ENCODE peak calls at places on chromosomes 7 and 10, in ten cellular contexts. O is IMR-90, V is brain microvascular endothelial cell, Y is colonic mucosa, E is lower lobe of right lung, Q is PC-9, L is esophagus muscularis mucosa, K is lung, P is kidney, F is AG04450. G is an unnamed sample.

GRCh38 chr10:22740180-22740579 is 25.8 kb upstream of the PIP4K2A start:
- DNase-seq in O (peak; percentile 35), V (peak; percentile 17), Y (no peak), E (no peak), Q (no peak), L (no peak), K (no peak), P (no peak), F (no peak), G (no peak)

GRCh38 chr7:140625908-140626868 is 14.4 kb downstream of the DENND2A start:
- DNase-seq in O (peak; percentile 100), V (peak; percentile 85), Y (peak; percentile 68), E (peak; percentile 64), Q (peak; percentile 98), L (peak; percentile 97), K (peak; percentile 66), P (peak; percentile 94), F (peak; percentile 99), G (peak; percentile 70)

GRCh38 chr10:24910574-24910973 is 41.8 kb downstream of the PRTFDC1 start:
- DNase-seq in O (no peak), V (no peak), Y (no peak), E (no peak), Q (no peak), L (no peak), K (no peak), P (no peak), F (no peak), G (no peak)

GRCh38 chr7:106659369-106659962 is 1.5 kb downstream of the CCDC71L start:
- DNase-seq in O (peak; percentile 18), V (no peak), Y (no peak), E (no peak), Q (peak; percentile 39), L (no peak), K (no peak), P (no peak), F (no peak), G (peak; percentile 6)

GRCh38 chr10:31157125-31157983 is 125.7 kb upstream of the ZNF438 start:
- DNase-seq in O (peak; percentile 85), V (no peak), Y (no peak), E (no peak), Q (no peak), L (peak; percentile 90), K (no peak), P (peak; percentile 74), F (peak; percentile 48), G (no peak)

GRCh38 chr10:14578060-14578952 is 196.4 kb downstream of the FAM107B start:
- DNase-seq in O (peak; percentile 68), V (peak; percentile 90), Y (no peak), E (no peak), Q (peak; percentile 97), L (no peak), K (no peak), P (no peak), F (no peak), G (peak; percentile 80)

GRCh38 chr10:50991496-50992355 is 82.6 kb upstream of the PRKG1 start:
- DNase-seq in O (peak; percentile 67), V (peak; percentile 59), Y (peak; percentile 73), E (peak; percentile 56), Q (no peak), L (no peak), K (peak; percentile 58), P (peak; percentile 93), F (no peak), G (no peak)

GRCh38 chr10:8628351-8628750 is 573.9 kb downstream of the GATA3 start:
- DNase-seq in O (no peak), V (no peak), Y (no peak), E (no peak), Q (peak; percentile 97), L (no peak), K (no peak), P (no peak), F (no peak), G (peak; percentile 2)

GRCh38 chr7:33423646-33424020 is 294.3 kb downstream of the BBS9 start:
- DNase-seq in O (no peak), V (no peak), Y (peak; percentile 28), E (no peak), Q (no peak), L (no peak), K (no peak), P (no peak), F (no peak), G (peak; percentile 13)

GRCh38 chr7:17274551-17275245 is 23.8 kb upstream of the AHR start:
- DNase-seq in O (peak; percentile 48), V (peak; percentile 77), Y (no peak), E (no peak), Q (no peak), L (no peak), K (no peak), P (no peak), F (no peak), G (peak; percentile 97)

GRCh38 chr10:72810976-72811375 is 82.6 kb upstream of the OIT3 start:
- DNase-seq in O (no peak), V (no peak), Y (no peak), E (no peak), Q (no peak), L (no peak), K (no peak), P (no peak), F (no peak), G (no peak)

GRCh38 chr7:33109758-33110238 is 594 bp upstream of the RP9 start:
- DNase-seq in O (peak; percentile 39), V (peak; percentile 35), Y (no peak), E (no peak), Q (no peak), L (no peak), K (no peak), P (no peak), F (no peak), G (peak; percentile 41)

GRCh38 chr10:111146025-111146640 is 69.3 kb downstream of the ADRA2A start:
- DNase-seq in O (no peak), V (no peak), Y (no peak), E (no peak), Q (no peak), L (peak; percentile 70), K (no peak), P (no peak), F (no peak), G (no peak)

GRCh38 chr10:96269438-96270300 is 1.7 kb downstream of the BLNK start:
- DNase-seq in O (no peak), V (no peak), Y (peak; percentile 68), E (no peak), Q (no peak), L (peak; percentile 37), K (no peak), P (no peak), F (no peak), G (no peak)

GRCh38 chr10:96268341-96268909 is 2.9 kb downstream of the BLNK start:
- DNase-seq in O (no peak), V (no peak), Y (no peak), E (no peak), Q (no peak), L (no peak), K (no peak), P (no peak), F (no peak), G (no peak)

GRCh38 chr10:96272256-96272985 is 1.1 kb upstream of the BLNK start:
- DNase-seq in O (no peak), V (no peak), Y (peak; percentile 55), E (no peak), Q (no peak), L (no peak), K (no peak), P (no peak), F (no peak), G (no peak)

GRCh38 chr10:96271017-96271815 is at the start of gene BLNK:
- DNase-seq in O (peak; percentile 33), V (no peak), Y (peak; percentile 80), E (peak; percentile 87), Q (peak; percentile 44), L (no peak), K (peak; percentile 91), P (peak; percentile 83), F (peak; percentile 3), G (no peak)

GRCh38 chr10:96270564-96270963 is 805 bp downstream of the BLNK start:
- DNase-seq in O (no peak), V (no peak), Y (peak; percentile 26), E (no peak), Q (no peak), L (no peak), K (no peak), P (no peak), F (no peak), G (no peak)
- H3K27ac ChIP-seq in O (no peak overlapping the region), V (no peak overlapping the region), Y (peak overlapping the region; percentile 92), E (peak overlapping the region; percentile 77), Q (no peak overlapping the region), L (no peak overlapping the region), K (no peak overlapping the region), P (peak overlapping the region; percentile 65), F (no peak overlapping the region), G (no peak overlapping the region)

DNA sequence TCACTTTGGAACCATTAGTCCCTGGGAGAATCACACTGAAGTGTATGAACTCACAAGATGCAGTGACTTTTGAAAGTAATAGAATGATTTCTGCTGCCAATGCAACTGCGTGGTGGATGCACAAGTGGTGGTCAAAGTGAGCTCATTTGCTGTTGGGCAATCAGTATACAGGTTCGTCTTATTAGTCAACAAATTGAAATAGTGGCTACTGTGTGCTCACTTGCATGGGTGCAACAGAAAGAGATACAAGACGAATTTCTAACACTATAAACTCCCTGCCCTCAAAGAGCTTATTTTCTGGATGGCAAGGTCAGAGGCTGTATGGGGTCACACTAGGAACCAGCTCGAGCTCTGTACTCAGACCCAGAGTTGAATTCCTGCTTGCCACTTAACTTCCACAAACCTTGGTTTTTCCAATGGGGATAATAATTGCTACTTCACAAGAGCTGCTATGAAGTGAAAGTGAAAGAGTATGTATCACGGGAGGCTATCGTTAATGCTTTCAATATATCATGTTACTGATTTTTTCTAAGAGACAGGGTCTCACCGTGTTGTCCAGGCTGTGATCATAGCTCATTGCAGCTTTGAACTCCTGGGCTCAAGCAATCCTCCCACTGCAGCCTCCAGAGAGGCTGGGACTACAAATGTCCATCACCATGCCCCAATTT is 8.3 kb upstream of the BCL7B start:
- DNase-seq in O (no peak), V (no peak), Y (no peak), E (no peak), Q (no peak), L (no peak), K (no peak), P (no peak), F (no peak), G (no peak)
- H3K4me3 ChIP-seq in O (no peak overlapping the region), V (no peak overlapping the region), Y (peak overlapping the region; percentile 28), E (peak overlapping the region; percentile 44), Q (no peak overlapping the region), L (peak overlapping the region; percentile 7), K (no peak overlapping the region), P (peak overlapping the region; percentile 54), F (no peak overlapping the region), G (peak overlapping the region; percentile 22)

DNA sequence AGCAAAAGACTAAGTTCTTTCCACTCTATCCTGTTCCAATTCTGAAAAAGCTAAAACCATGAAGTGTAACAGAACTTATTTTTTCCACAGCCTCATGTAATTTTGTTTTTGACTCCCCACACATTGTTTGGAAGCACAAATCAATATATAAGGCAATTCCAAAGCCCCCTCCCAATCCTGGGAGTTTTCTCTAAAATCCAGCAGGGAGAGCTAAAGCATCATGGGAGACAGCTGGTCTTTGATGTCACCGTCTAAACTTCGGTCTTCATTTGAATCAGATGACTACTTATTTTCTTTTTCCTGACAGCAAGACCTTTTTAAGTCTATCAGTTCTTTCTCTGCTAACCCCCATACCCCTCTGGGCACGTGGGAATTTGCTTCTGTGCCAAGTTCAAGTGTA is 33.3 kb upstream of the PON1 start:
- DNase-seq in O (no peak), V (no peak), Y (no peak), E (no peak), Q (no peak), L (no peak), K (no peak), P (no peak), F (no peak), G (peak; percentile 12)
- TF ChIP-seq CTCF in O (peak; percentile 27), V (peak; percentile 33), Y (no peak), E (peak; percentile 13), Q (no peak), L (no peak), K (no peak), P (no peak), F (peak; percentile 22), G (peak; percentile 49)

GRCh38 chr7:22668971-22669401 is 58.0 kb upstream of the IL6 start:
- DNase-seq in O (no peak), V (no peak), Y (no peak), E (no peak), Q (peak; percentile 68), L (no peak), K (no peak), P (no peak), F (no peak), G (no peak)
- H3K27ac ChIP-seq in O (peak overlapping the region; percentile 5), V (no peak overlapping the region), Y (no peak overlapping the region), E (no peak overlapping the region), Q (peak overlapping the region; percentile 94), L (no peak overlapping the region), K (no peak overlapping the region), P (no peak overlapping the region), F (no peak overlapping the region), G (no peak overlapping the region)

G was measured in A673.